ENCODE peak calls at places on chromosomes 6 and 20, in seven cellular contexts. F is T-helper 1 cell, B is non-pigmented ciliary epithelial cell, E is GM12891, W is NCI-H2081, X is HCEC 1CT, C is amygdala. G is an unnamed sample.

GRCh38 chr20:57868310-57868709 is 158.5 kb upstream of the PMEPA1 start:
- DNase-seq in F (no peak), B (no peak), E (no peak), W (no peak), X (no peak), C (no peak), G (no peak)

GRCh38 chr6:43490523-43490939 is 13.2 kb downstream of the TJAP1 start:
- DNase-seq in F (no peak), B (no peak), E (no peak), W (no peak), X (no peak), C (peak; percentile 42), G (no peak)

GRCh38 chr6:68760941-68761676 is 126.0 kb downstream of the ADGRB3 start:
- DNase-seq in F (no peak), B (no peak), E (no peak), W (no peak), X (no peak), C (peak; percentile 53), G (no peak)

GRCh38 chr6:105561501-105561900 is 158.6 kb upstream of the PREP start:
- DNase-seq in F (no peak), B (no peak), E (no peak), W (no peak), X (no peak), C (no peak), G (no peak)

GRCh38 chr6:168600381-168600780 is 159.4 kb downstream of the SMOC2 start:
- DNase-seq in F (no peak), B (no peak), E (no peak), W (no peak), X (no peak), C (no peak), G (no peak)

GRCh38 chr6:78910611-78911134 is 43.3 kb downstream of the IRAK1BP1 start:
- DNase-seq in F (no peak), B (no peak), E (peak; percentile 43), W (no peak), X (no peak), C (no peak), G (no peak)

GRCh38 chr6:128209771-128210170 is 308.9 kb upstream of the THEMIS start:
- DNase-seq in F (no peak), B (peak; percentile 72), E (no peak), W (no peak), X (peak; percentile 82), C (no peak), G (no peak)

GRCh38 chr20:19668406-19668805 is 89.7 kb upstream of the RIN2 start:
- DNase-seq in F (no peak), B (no peak), E (no peak), W (no peak), X (no peak), C (no peak), G (no peak)

GRCh38 chr6:116682334-116682712 is 1.3 kb downstream of the KPNA5 start:
- DNase-seq in F (peak; percentile 16), B (peak; percentile 17), E (no peak), W (no peak), X (peak; percentile 43), C (peak; percentile 7), G (peak; percentile 19)

GRCh38 chr6:37259191-37259590 is 1.2 kb upstream of the TMEM217 start:
- DNase-seq in F (no peak), B (no peak), E (no peak), W (no peak), X (no peak), C (no peak), G (no peak)

GRCh38 chr6:86192123-86192522 is 549.4 kb upstream of the SYNCRIP start:
- DNase-seq in F (no peak), B (no peak), E (no peak), W (no peak), X (no peak), C (no peak), G (no peak)

GRCh38 chr20:35893942-35894341 is 60.4 kb downstream of the SCAND1 start:
- DNase-seq in F (no peak), B (no peak), E (no peak), W (no peak), X (no peak), C (no peak), G (no peak)

GRCh38 chr6:146364816-146365594 is 178.6 kb upstream of the RAB32 start:
- DNase-seq in F (no peak), B (no peak), E (no peak), W (no peak), X (no peak), C (no peak), G (no peak)

GRCh38 chr6:3108746-3109414 is 9.6 kb upstream of the BPHL start:
- DNase-seq in F (no peak), B (no peak), E (no peak), W (no peak), X (no peak), C (no peak), G (no peak)

GRCh38 chr6:44457606-44458005 is 70.1 kb downstream of the CDC5L start:
- DNase-seq in F (no peak), B (no peak), E (no peak), W (no peak), X (no peak), C (no peak), G (no peak)

GRCh38 chr6:168888102-168888501 is 365.5 kb downstream of the THBS2 start:
- DNase-seq in F (no peak), B (no peak), E (no peak), W (no peak), X (no peak), C (no peak), G (no peak)

GRCh38 chr20:57381596-57382503 is 9.3 kb upstream of the RBM38 start:
- DNase-seq in F (peak; percentile 72), B (peak; percentile 27), E (no peak), W (peak; percentile 46), X (peak; percentile 25), C (peak; percentile 74), G (peak; percentile 88)

GRCh38 chr20:36334281-36335075 is 28.3 kb downstream of the DLGAP4 start:
- DNase-seq in F (no peak), B (no peak), E (no peak), W (no peak), X (no peak), C (no peak), G (no peak)

GRCh38 chr6:166006593-166007301 is 160.9 kb downstream of the TBXT start:
- DNase-seq in F (no peak), B (no peak), E (no peak), W (no peak), X (peak; percentile 51), C (no peak), G (no peak)

GRCh38 chr6:90393232-90393884 is 96.7 kb upstream of the BACH2 start:
- DNase-seq in F (peak; percentile 51), B (no peak), E (no peak), W (peak; percentile 31), X (peak; percentile 44), C (peak; percentile 9), G (peak; percentile 75)

GRCh38 chr6:90938116-90938515 is 351.2 kb upstream of the MAP3K7 start:
- DNase-seq in F (no peak), B (no peak), E (no peak), W (no peak), X (no peak), C (no peak), G (no peak)

GRCh38 chr6:143772110-143772509 is 71.0 kb upstream of the LTV1 start:
- DNase-seq in F (no peak), B (no peak), E (no peak), W (no peak), X (no peak), C (no peak), G (no peak)

GRCh38 chr20:58822175-58822574 is 28.5 kb downstream of the GNAS-AS1 start:
- DNase-seq in F (no peak), B (no peak), E (no peak), W (no peak), X (no peak), C (no peak), G (no peak)

GRCh38 chr6:15474196-15474595 is 188.6 kb downstream of the DTNBP1 start:
- DNase-seq in F (no peak), B (no peak), E (no peak), W (no peak), X (peak; percentile 88), C (no peak), G (no peak)

GRCh38 chr6:1170793-1171192 is 141.1 kb upstream of the FOXQ1 start:
- DNase-seq in F (no peak), B (no peak), E (no peak), W (no peak), X (no peak), C (no peak), G (no peak)

GRCh38 chr6:5511924-5512323 is 250.6 kb downstream of the FARS2 start:
- DNase-seq in F (no peak), B (peak; percentile 59), E (no peak), W (no peak), X (peak; percentile 54), C (no peak), G (no peak)

GRCh38 chr6:37059344-37060194 is 54.1 kb downstream of the FGD2 start:
- DNase-seq in F (no peak), B (peak; percentile 86), E (no peak), W (no peak), X (peak; percentile 97), C (peak; percentile 38), G (no peak)

GRCh38 chr6:161557333-161558107 is 283.7 kb upstream of the AGPAT4 start:
- DNase-seq in F (no peak), B (no peak), E (no peak), W (no peak), X (no peak), C (no peak), G (no peak)